ENCODE peak calls at places on chromosomes 11 and 22, in four cellular contexts. One of them, this sample, is unnamed.

GRCh38 chr11:10318527-10318802 is 13.6 kb downstream of the ADM start:
- DNase-seq in fibroblast of pulmonary artery: no peak
- DNase-seq in kidney: no peak
- DNase-seq in left lung: no peak
- DNase-seq in this sample: no peak

GRCh38 chr22:42664976-42665831 is 16.0 kb upstream of the CYB5R3 start:
- DNase-seq in fibroblast of pulmonary artery: no peak
- DNase-seq in kidney: no peak
- DNase-seq in left lung: no peak
- DNase-seq in this sample: no peak

GRCh38 chr22:39631857-39632256 is 61.3 kb downstream of the CACNA1I start:
- DNase-seq in fibroblast of pulmonary artery: no peak
- DNase-seq in kidney: no peak
- DNase-seq in left lung: no peak
- DNase-seq in this sample: no peak

GRCh38 chr11:115213007-115213406 is 291.2 kb downstream of the CADM1 start:
- DNase-seq in fibroblast of pulmonary artery: no peak
- DNase-seq in kidney: no peak
- DNase-seq in left lung: no peak
- DNase-seq in this sample: no peak

GRCh38 chr22:49503321-49503720 is 324.4 kb downstream of the BRD1 start:
- DNase-seq in fibroblast of pulmonary artery: no peak
- DNase-seq in kidney: no peak
- DNase-seq in left lung: no peak
- DNase-seq in this sample: no peak

GRCh38 chr11:88411265-88411664 is 73.7 kb upstream of the CTSC start:
- DNase-seq in fibroblast of pulmonary artery: no peak
- DNase-seq in kidney: no peak
- DNase-seq in left lung: no peak
- DNase-seq in this sample: peak

GRCh38 chr22:50169774-50170341 is 673 bp upstream of the PANX2 start:
- DNase-seq in fibroblast of pulmonary artery: peak
- DNase-seq in kidney: no peak
- DNase-seq in left lung: peak
- DNase-seq in this sample: no peak

GRCh38 chr11:34999453-34999852 is 83.0 kb downstream of the PDHX start:
- DNase-seq in fibroblast of pulmonary artery: no peak
- DNase-seq in kidney: no peak
- DNase-seq in left lung: no peak
- DNase-seq in this sample: no peak

GRCh38 chr11:2645779-2646118 is 54.0 kb downstream of the KCNQ1OT1 start:
- DNase-seq in fibroblast of pulmonary artery: no peak
- DNase-seq in kidney: no peak
- DNase-seq in left lung: no peak
- DNase-seq in this sample: no peak

GRCh38 chr11:93572621-93573020 is 29.4 kb upstream of the SMCO4 start:
- DNase-seq in fibroblast of pulmonary artery: no peak
- DNase-seq in kidney: no peak
- DNase-seq in left lung: no peak
- DNase-seq in this sample: no peak

GRCh38 chr11:96827164-96827563 is 437.4 kb downstream of the JRKL start:
- DNase-seq in fibroblast of pulmonary artery: peak
- DNase-seq in kidney: no peak
- DNase-seq in left lung: no peak
- DNase-seq in this sample: peak

GRCh38 chr11:83609181-83609580 is 323.0 kb upstream of the CCDC90B start:
- DNase-seq in fibroblast of pulmonary artery: no peak
- DNase-seq in kidney: no peak
- DNase-seq in left lung: no peak
- DNase-seq in this sample: no peak

GRCh38 chr11:69595805-69596665 is 44.9 kb upstream of the CCND1 start:
- DNase-seq in fibroblast of pulmonary artery: no peak
- DNase-seq in kidney: no peak
- DNase-seq in left lung: no peak
- DNase-seq in this sample: no peak

GRCh38 chr11:61367406-61367805 is 5.2 kb downstream of the TMEM138 start:
- DNase-seq in fibroblast of pulmonary artery: no peak
- DNase-seq in kidney: no peak
- DNase-seq in left lung: no peak
- DNase-seq in this sample: no peak

GRCh38 chr11:110366234-110366633 is 63.5 kb upstream of the FDX1 start:
- DNase-seq in fibroblast of pulmonary artery: peak
- DNase-seq in kidney: peak
- DNase-seq in left lung: peak
- DNase-seq in this sample: peak

GRCh38 chr11:119876841-119877240 is 147.8 kb upstream of the NECTIN1 start:
- DNase-seq in fibroblast of pulmonary artery: no peak
- DNase-seq in kidney: peak
- DNase-seq in left lung: no peak
- DNase-seq in this sample: no peak

GRCh38 chr22:30249049-30250038 is 2.8 kb upstream of the LIF start:
- DNase-seq in fibroblast of pulmonary artery: no peak
- DNase-seq in kidney: peak
- DNase-seq in left lung: peak
- DNase-seq in this sample: no peak

GRCh38 chr11:122406466-122406865 is 249.1 kb upstream of the UBASH3B start:
- DNase-seq in fibroblast of pulmonary artery: no peak
- DNase-seq in kidney: no peak
- DNase-seq in left lung: no peak
- DNase-seq in this sample: no peak

GRCh38 chr11:128889657-128890213 is 1.4 kb upstream of the KCNJ5 start:
- DNase-seq in fibroblast of pulmonary artery: no peak
- DNase-seq in kidney: no peak
- DNase-seq in left lung: no peak
- DNase-seq in this sample: no peak

GRCh38 chr11:128891410-128891861 is 280 bp downstream of the KCNJ5 start:
- DNase-seq in fibroblast of pulmonary artery: no peak
- DNase-seq in kidney: peak
- DNase-seq in left lung: no peak
- DNase-seq in this sample: no peak

GRCh38 chr11:128890216-128890542 is 977 bp upstream of the KCNJ5 start:
- DNase-seq in fibroblast of pulmonary artery: no peak
- DNase-seq in kidney: no peak
- DNase-seq in left lung: no peak
- DNase-seq in this sample: no peak

GRCh38 chr11:128891912-128892398 is 799 bp downstream of the KCNJ5 start:
- DNase-seq in fibroblast of pulmonary artery: no peak
- DNase-seq in kidney: peak
- DNase-seq in left lung: no peak
- DNase-seq in this sample: no peak

DNA sequence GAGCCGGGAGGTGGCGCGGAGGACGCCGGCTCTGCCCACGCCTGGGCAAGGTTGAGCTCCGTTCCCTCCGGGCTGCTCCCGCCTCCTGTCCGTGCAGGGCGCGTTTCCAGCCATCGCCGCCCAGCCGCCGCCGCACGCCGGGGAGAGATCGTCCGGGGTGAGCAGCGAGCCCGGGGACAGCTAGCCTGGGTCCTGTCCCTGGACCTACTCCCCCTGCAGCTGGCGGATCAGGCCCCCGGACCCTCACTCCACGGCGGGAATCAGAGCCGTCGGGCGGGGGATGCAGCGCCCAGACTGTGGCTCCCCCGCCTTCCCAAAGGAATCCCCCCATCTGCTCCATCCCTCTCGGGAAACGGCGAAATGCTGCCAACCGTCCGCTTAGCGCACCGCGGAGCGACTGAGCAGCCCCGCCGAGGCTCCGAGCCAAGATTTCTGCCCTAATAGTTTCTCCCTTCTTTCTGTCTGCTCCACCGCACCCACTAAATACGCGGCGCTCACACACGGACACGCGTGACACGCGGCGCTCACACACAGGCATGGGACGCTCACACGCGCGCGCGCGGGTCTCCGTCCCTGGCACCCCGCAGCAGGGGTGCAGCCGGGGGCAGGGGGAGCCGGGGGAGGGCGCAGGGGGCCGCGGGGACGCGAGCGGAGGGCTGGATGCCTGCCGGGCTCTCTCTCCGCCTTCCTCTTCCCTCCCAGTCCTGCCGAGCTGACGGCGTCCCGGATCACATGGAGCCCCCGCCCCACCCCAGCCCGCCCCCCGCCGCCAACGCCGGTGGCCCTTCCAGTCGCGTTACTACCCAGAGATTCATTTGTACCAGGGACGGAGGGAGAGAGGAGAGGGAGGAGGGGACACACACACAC is at the start of gene KCNJ5:
- DNase-seq in fibroblast of pulmonary artery: peak
- DNase-seq in kidney: peak
- DNase-seq in left lung: peak
- DNase-seq in this sample: no peak
- H3K4me3 ChIP-seq in fibroblast of pulmonary artery: peak
- H3K4me3 ChIP-seq in kidney: peak
- H3K4me3 ChIP-seq in left lung: peak
- H3K4me3 ChIP-seq in this sample: peak

GRCh38 chr11:15010860-15011259 is 38.7 kb upstream of the CALCA start:
- DNase-seq in fibroblast of pulmonary artery: no peak
- DNase-seq in kidney: no peak
- DNase-seq in left lung: no peak
- DNase-seq in this sample: no peak

GRCh38 chr11:15011741-15012140 is 39.6 kb upstream of the CALCA start:
- DNase-seq in fibroblast of pulmonary artery: no peak
- DNase-seq in kidney: no peak
- DNase-seq in left lung: no peak
- DNase-seq in this sample: no peak

GRCh38 chr11:15006139-15006759 is 34.1 kb upstream of the CALCA start:
- DNase-seq in fibroblast of pulmonary artery: peak
- DNase-seq in kidney: no peak
- DNase-seq in left lung: no peak
- DNase-seq in this sample: peak
- TF ChIP-seq CTCF in fibroblast of pulmonary artery: peak
- TF ChIP-seq CTCF in kidney: no peak
- TF ChIP-seq CTCF in left lung: no peak
- TF ChIP-seq CTCF in this sample: peak

DNA sequence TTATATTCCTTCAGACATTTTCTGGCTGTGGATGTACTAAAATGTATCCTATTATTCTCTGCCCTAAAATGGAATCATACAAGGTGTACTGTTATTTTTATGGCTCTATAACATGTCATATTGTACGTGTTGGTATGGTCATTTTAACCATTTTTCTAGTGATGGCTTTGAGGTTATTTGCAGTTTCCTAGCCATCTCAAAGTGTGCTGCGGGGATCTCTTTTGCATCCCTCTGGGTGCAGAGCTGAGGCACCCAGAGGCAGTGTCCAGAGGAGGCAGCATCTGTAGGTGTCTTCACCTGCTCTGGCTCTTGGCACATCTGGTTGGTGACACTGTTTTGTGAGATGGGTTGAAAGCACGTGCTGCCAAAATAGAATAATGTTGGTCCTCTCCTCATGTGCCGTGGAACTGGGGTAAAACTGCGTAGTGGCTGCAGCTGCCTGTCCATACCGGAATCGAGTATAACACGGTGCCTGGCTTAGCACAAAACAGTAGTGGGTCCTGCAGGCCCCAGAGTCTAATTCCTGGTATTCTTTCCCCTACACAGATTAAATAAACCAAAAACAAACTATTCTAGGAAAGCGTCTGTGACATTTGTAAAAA is 12.8 kb downstream of the NEAT1 start:
- DNase-seq in fibroblast of pulmonary artery: peak
- DNase-seq in kidney: no peak
- DNase-seq in left lung: no peak
- DNase-seq in this sample: peak
- H3K4me3 ChIP-seq in fibroblast of pulmonary artery: peak
- H3K4me3 ChIP-seq in kidney: peak
- H3K4me3 ChIP-seq in left lung: no peak
- H3K4me3 ChIP-seq in this sample: no peak

GRCh38 chr22:37733625-37734401 is 37.0 kb downstream of the TRIOBP start:
- DNase-seq in fibroblast of pulmonary artery: no peak
- DNase-seq in kidney: no peak
- DNase-seq in left lung: no peak
- DNase-seq in this sample: no peak

GRCh38 chr22:37732699-37733607 is 36.1 kb downstream of the TRIOBP start:
- DNase-seq in fibroblast of pulmonary artery: no peak
- DNase-seq in kidney: no peak
- DNase-seq in left lung: no peak
- DNase-seq in this sample: no peak

GRCh38 chr22:37735054-37735453 is 38.2 kb downstream of the TRIOBP start:
- DNase-seq in fibroblast of pulmonary artery: no peak
- DNase-seq in kidney: no peak
- DNase-seq in left lung: no peak
- DNase-seq in this sample: no peak

GRCh38 chr22:37734402-37734700 is 37.5 kb downstream of the TRIOBP start:
- DNase-seq in fibroblast of pulmonary artery: no peak
- DNase-seq in kidney: no peak
- DNase-seq in left lung: no peak
- DNase-seq in this sample: no peak

GRCh38 chr22:37731804-37732471 is 35.1 kb downstream of the TRIOBP start:
- DNase-seq in fibroblast of pulmonary artery: no peak
- DNase-seq in kidney: no peak
- DNase-seq in left lung: no peak
- DNase-seq in this sample: no peak
- TF ChIP-seq CTCF in fibroblast of pulmonary artery: peak
- TF ChIP-seq CTCF in kidney: peak
- TF ChIP-seq CTCF in left lung: peak
- TF ChIP-seq CTCF in this sample: no peak

GRCh38 chr22:20962491-20962945 is 4.5 kb upstream of the AIFM3 start:
- DNase-seq in fibroblast of pulmonary artery: no peak
- DNase-seq in kidney: no peak
- DNase-seq in left lung: no peak
- DNase-seq in this sample: no peak

GRCh38 chr22:20965104-20965887 is 1.8 kb upstream of the AIFM3 start:
- DNase-seq in fibroblast of pulmonary artery: no peak
- DNase-seq in kidney: no peak
- DNase-seq in left lung: peak
- DNase-seq in this sample: no peak

GRCh38 chr22:20964799-20965103 is 2.3 kb upstream of the AIFM3 start:
- DNase-seq in fibroblast of pulmonary artery: no peak
- DNase-seq in kidney: no peak
- DNase-seq in left lung: peak
- DNase-seq in this sample: no peak

GRCh38 chr22:20964090-20964798 is 2.8 kb upstream of the AIFM3 start:
- DNase-seq in fibroblast of pulmonary artery: no peak
- DNase-seq in kidney: no peak
- DNase-seq in left lung: peak
- DNase-seq in this sample: no peak

DNA sequence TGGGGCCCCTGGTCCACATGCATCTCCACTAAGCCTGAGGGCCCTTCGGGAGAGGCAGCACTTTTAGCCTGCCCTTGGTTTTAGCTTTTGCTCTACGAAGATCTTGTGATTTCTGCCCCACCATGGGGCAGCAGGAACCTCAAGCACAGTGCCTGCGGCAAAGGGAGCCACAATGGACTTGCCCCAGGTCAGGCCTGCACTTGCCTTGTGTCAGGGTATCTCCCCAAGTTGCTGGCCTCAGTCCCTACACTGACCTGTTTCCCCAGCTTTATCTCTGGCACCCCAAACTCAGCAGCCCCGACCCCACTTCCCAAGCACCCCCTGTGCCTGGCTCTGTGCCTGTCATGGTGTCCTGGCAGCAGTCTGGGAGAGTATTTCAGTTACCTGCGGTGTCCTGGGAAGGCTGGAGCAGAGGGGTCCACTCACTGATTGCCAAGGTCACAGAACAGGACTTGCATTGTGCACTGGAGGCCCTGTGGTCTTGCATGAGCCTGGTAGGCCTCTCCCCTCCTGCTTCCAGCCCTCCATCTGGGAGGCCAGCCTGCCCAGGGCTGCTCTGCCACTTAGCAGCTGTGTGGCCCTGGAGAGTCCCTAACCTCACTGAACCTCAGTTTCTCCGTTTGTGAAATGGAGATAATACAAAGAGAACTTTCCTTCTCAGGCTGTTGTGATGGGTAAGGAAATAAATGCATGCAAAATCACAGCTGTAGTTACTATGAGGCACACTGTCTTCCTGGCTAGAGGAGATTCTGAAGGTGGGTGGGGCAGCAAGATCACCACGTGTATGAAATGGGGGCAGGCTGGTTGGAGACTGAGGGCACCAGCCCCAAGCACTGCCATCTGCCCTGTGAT is 3.6 kb upstream of the AIFM3 start:
- DNase-seq in fibroblast of pulmonary artery: no peak
- DNase-seq in kidney: no peak
- DNase-seq in left lung: no peak
- DNase-seq in this sample: no peak
- H3K4me3 ChIP-seq in fibroblast of pulmonary artery: no peak
- H3K4me3 ChIP-seq in kidney: no peak
- H3K4me3 ChIP-seq in left lung: no peak
- H3K4me3 ChIP-seq in this sample: no peak

This sample was measured in bronchial epithelial cell.